ENCODE peak calls at places on chromosomes 7 and 10, in five cellular contexts. One of them, this sample, is unnamed.

GRCh38 chr7:30430300-30430699 is 48.3 kb downstream of the NOD1 start:
- DNase-seq in ELR: no peak
- DNase-seq in HTR-8/SVneo: no peak
- DNase-seq in CD4-positive, alpha-beta T cell: no peak
- DNase-seq in HEK293T: no peak
- DNase-seq in this sample: no peak

GRCh38 chr10:111114931-111115500 is 38.2 kb downstream of the ADRA2A start:
- DNase-seq in ELR: no peak
- DNase-seq in HTR-8/SVneo: no peak
- DNase-seq in CD4-positive, alpha-beta T cell: no peak
- DNase-seq in HEK293T: no peak
- DNase-seq in this sample: no peak

GRCh38 chr7:41696323-41696916 is 6.5 kb downstream of the INHBA start:
- DNase-seq in ELR: peak; percentile 96
- DNase-seq in HTR-8/SVneo: peak; percentile 72
- DNase-seq in CD4-positive, alpha-beta T cell: no peak
- DNase-seq in HEK293T: peak; percentile 68
- DNase-seq in this sample: peak; percentile 91

GRCh38 chr7:105621617-105622016 is 40.3 kb upstream of the EFCAB10 start:
- DNase-seq in ELR: no peak
- DNase-seq in HTR-8/SVneo: no peak
- DNase-seq in CD4-positive, alpha-beta T cell: no peak
- DNase-seq in HEK293T: no peak
- DNase-seq in this sample: peak; percentile 35

GRCh38 chr10:106043833-106044232 is 1120.7 kb downstream of the SORCS1 start:
- DNase-seq in ELR: peak; percentile 32
- DNase-seq in HTR-8/SVneo: no peak
- DNase-seq in CD4-positive, alpha-beta T cell: no peak
- DNase-seq in HEK293T: no peak
- DNase-seq in this sample: peak; percentile 79

GRCh38 chr10:35005868-35006267 is 84.3 kb downstream of the CUL2 start:
- DNase-seq in ELR: peak; percentile 100
- DNase-seq in HTR-8/SVneo: peak; percentile 94
- DNase-seq in CD4-positive, alpha-beta T cell: no peak
- DNase-seq in HEK293T: no peak
- DNase-seq in this sample: peak; percentile 97

GRCh38 chr7:98922392-98923107 is 44.2 kb downstream of the TRRAP start:
- DNase-seq in ELR: no peak
- DNase-seq in HTR-8/SVneo: no peak
- DNase-seq in CD4-positive, alpha-beta T cell: no peak
- DNase-seq in HEK293T: no peak
- DNase-seq in this sample: peak; percentile 81

GRCh38 chr10:96130326-96130758 is 245 bp downstream of the ZNF518A start:
- DNase-seq in ELR: peak; percentile 89
- DNase-seq in HTR-8/SVneo: peak; percentile 73
- DNase-seq in CD4-positive, alpha-beta T cell: no peak
- DNase-seq in HEK293T: peak; percentile 73
- DNase-seq in this sample: peak; percentile 74

GRCh38 chr7:80883188-80884025 is 35.4 kb downstream of the SEMA3C start:
- DNase-seq in ELR: peak; percentile 100
- DNase-seq in HTR-8/SVneo: peak; percentile 63
- DNase-seq in CD4-positive, alpha-beta T cell: no peak
- DNase-seq in HEK293T: peak; percentile 42
- DNase-seq in this sample: peak; percentile 99

GRCh38 chr10:88810196-88810961 is 7.8 kb downstream of the LIPM start:
- DNase-seq in ELR: peak; percentile 84
- DNase-seq in HTR-8/SVneo: peak; percentile 33
- DNase-seq in CD4-positive, alpha-beta T cell: no peak
- DNase-seq in HEK293T: peak; percentile 58
- DNase-seq in this sample: peak; percentile 62

GRCh38 chr7:51118628-51119027 is 198.0 kb downstream of the COBL start:
- DNase-seq in ELR: no peak
- DNase-seq in HTR-8/SVneo: no peak
- DNase-seq in CD4-positive, alpha-beta T cell: no peak
- DNase-seq in HEK293T: no peak
- DNase-seq in this sample: no peak

GRCh38 chr7:142875456-142875855 is 10.1 kb downstream of the TRPV6 start:
- DNase-seq in ELR: no peak
- DNase-seq in HTR-8/SVneo: no peak
- DNase-seq in CD4-positive, alpha-beta T cell: no peak
- DNase-seq in HEK293T: no peak
- DNase-seq in this sample: no peak

GRCh38 chr10:70835895-70836294 is 20.1 kb downstream of the SGPL1 start:
- DNase-seq in ELR: no peak
- DNase-seq in HTR-8/SVneo: no peak
- DNase-seq in CD4-positive, alpha-beta T cell: no peak
- DNase-seq in HEK293T: no peak
- DNase-seq in this sample: peak; percentile 45

GRCh38 chr10:131829156-131829930 is 71.5 kb upstream of the PPP2R2D start:
- DNase-seq in ELR: no peak
- DNase-seq in HTR-8/SVneo: no peak
- DNase-seq in CD4-positive, alpha-beta T cell: no peak
- DNase-seq in HEK293T: no peak
- DNase-seq in this sample: no peak

GRCh38 chr7:3960045-3960772 is 659.2 kb downstream of the SDK1 start:
- DNase-seq in ELR: no peak
- DNase-seq in HTR-8/SVneo: no peak
- DNase-seq in CD4-positive, alpha-beta T cell: no peak
- DNase-seq in HEK293T: no peak
- DNase-seq in this sample: no peak

GRCh38 chr10:69479241-69479730 is 28.0 kb downstream of the TSPAN15 start:
- DNase-seq in ELR: no peak
- DNase-seq in HTR-8/SVneo: no peak
- DNase-seq in CD4-positive, alpha-beta T cell: no peak
- DNase-seq in HEK293T: no peak
- DNase-seq in this sample: no peak

GRCh38 chr7:55231736-55232280 is 133.3 kb upstream of the LANCL2 start:
- DNase-seq in ELR: no peak
- DNase-seq in HTR-8/SVneo: no peak
- DNase-seq in CD4-positive, alpha-beta T cell: no peak
- DNase-seq in HEK293T: no peak
- DNase-seq in this sample: no peak

GRCh38 chr10:73937333-73938020 is 26.5 kb downstream of the PLAU start:
- DNase-seq in ELR: no peak
- DNase-seq in HTR-8/SVneo: no peak
- DNase-seq in CD4-positive, alpha-beta T cell: no peak
- DNase-seq in HEK293T: no peak
- DNase-seq in this sample: no peak

GRCh38 chr10:119761106-119761505 is 35.3 kb downstream of the INPP5F start:
- DNase-seq in ELR: peak; percentile 83
- DNase-seq in HTR-8/SVneo: no peak
- DNase-seq in CD4-positive, alpha-beta T cell: no peak
- DNase-seq in HEK293T: no peak
- DNase-seq in this sample: peak; percentile 74

GRCh38 chr10:21212275-21212674 is 313.2 kb downstream of the SKIDA1 start:
- DNase-seq in ELR: no peak
- DNase-seq in HTR-8/SVneo: no peak
- DNase-seq in CD4-positive, alpha-beta T cell: no peak
- DNase-seq in HEK293T: no peak
- DNase-seq in this sample: no peak

GRCh38 chr7:149722356-149722957 is 50.9 kb downstream of the ZNF467 start:
- DNase-seq in ELR: no peak
- DNase-seq in HTR-8/SVneo: no peak
- DNase-seq in CD4-positive, alpha-beta T cell: no peak
- DNase-seq in HEK293T: no peak
- DNase-seq in this sample: no peak

GRCh38 chr7:123242467-123243097 is 42.8 kb upstream of the SLC13A1 start:
- DNase-seq in ELR: no peak
- DNase-seq in HTR-8/SVneo: no peak
- DNase-seq in CD4-positive, alpha-beta T cell: no peak
- DNase-seq in HEK293T: no peak
- DNase-seq in this sample: no peak

GRCh38 chr7:27185708-27186449 is 847 bp upstream of the HOXA11 start:
- DNase-seq in ELR: peak; percentile 70
- DNase-seq in HTR-8/SVneo: no peak
- DNase-seq in CD4-positive, alpha-beta T cell: peak; percentile 7
- DNase-seq in HEK293T: no peak
- DNase-seq in this sample: peak; percentile 60

GRCh38 chr7:104111294-104111693 is 96.5 kb downstream of the ORC5 start:
- DNase-seq in ELR: no peak
- DNase-seq in HTR-8/SVneo: no peak
- DNase-seq in CD4-positive, alpha-beta T cell: no peak
- DNase-seq in HEK293T: no peak
- DNase-seq in this sample: no peak

GRCh38 chr10:22434521-22434920 is 89.2 kb downstream of the SPAG6 start:
- DNase-seq in ELR: peak; percentile 25
- DNase-seq in HTR-8/SVneo: no peak
- DNase-seq in CD4-positive, alpha-beta T cell: no peak
- DNase-seq in HEK293T: no peak
- DNase-seq in this sample: no peak

GRCh38 chr10:98253499-98253898 is 14.5 kb downstream of the LOXL4 start:
- DNase-seq in ELR: no peak
- DNase-seq in HTR-8/SVneo: no peak
- DNase-seq in CD4-positive, alpha-beta T cell: no peak
- DNase-seq in HEK293T: no peak
- DNase-seq in this sample: no peak

GRCh38 chr10:60989400-60989876 is 45.5 kb upstream of the RHOBTB1 start:
- DNase-seq in ELR: no peak
- DNase-seq in HTR-8/SVneo: no peak
- DNase-seq in CD4-positive, alpha-beta T cell: no peak
- DNase-seq in HEK293T: no peak
- DNase-seq in this sample: no peak

GRCh38 chr7:101125989-101126650 is 784 bp upstream of the SERPINE1 start:
- DNase-seq in ELR: peak; percentile 80
- DNase-seq in HTR-8/SVneo: no peak
- DNase-seq in CD4-positive, alpha-beta T cell: no peak
- DNase-seq in HEK293T: no peak
- DNase-seq in this sample: peak; percentile 74

GRCh38 chr10:120017731-120018130 is 125.2 kb downstream of the SEC23IP start:
- DNase-seq in ELR: no peak
- DNase-seq in HTR-8/SVneo: no peak
- DNase-seq in CD4-positive, alpha-beta T cell: no peak
- DNase-seq in HEK293T: no peak
- DNase-seq in this sample: no peak

GRCh38 chr7:49700841-49701240 is 72.6 kb upstream of the VWC2 start:
- DNase-seq in ELR: no peak
- DNase-seq in HTR-8/SVneo: no peak
- DNase-seq in CD4-positive, alpha-beta T cell: no peak
- DNase-seq in HEK293T: no peak
- DNase-seq in this sample: no peak

GRCh38 chr10:29517352-29517923 is 117.3 kb downstream of the SVIL start:
- DNase-seq in ELR: peak; percentile 76
- DNase-seq in HTR-8/SVneo: peak; percentile 63
- DNase-seq in CD4-positive, alpha-beta T cell: no peak
- DNase-seq in HEK293T: peak; percentile 42
- DNase-seq in this sample: no peak

GRCh38 chr7:108201766-108202165 is 71.6 kb upstream of the LAMB4 start:
- DNase-seq in ELR: no peak
- DNase-seq in HTR-8/SVneo: no peak
- DNase-seq in CD4-positive, alpha-beta T cell: no peak
- DNase-seq in HEK293T: no peak
- DNase-seq in this sample: no peak